ENCODE peak calls at places on chromosomes 5 and 9, in seven cellular contexts. D is tibial artery; Z is NCI-H774; L is stimulated activated CD4-positive, alpha-beta T cell treated with anti-CD3 and anti-CD28 coated beads, Interleukin-2, amount 100 ng/mL, for 24 hours; G is naive thymus-derived CD4-positive, alpha-beta T cell; T is stimulated activated CD8-positive, alpha-beta memory T cell treated with anti-CD3 and anti-CD28 coated beads, Interleukin-2, amount 100 ng/mL, for 1 hour; P is T-cell. J is an unnamed sample.

GRCh38 chr5:80239680-80240367 is 16.0 kb downstream of the SERINC5 start:
- DNase-seq in D (no peak), Z (no peak), L (no peak), G (no peak), T (no peak), P (no peak), J (no peak)

GRCh38 chr9:112858625-112859147 is 32.0 kb downstream of the SLC46A2 start:
- DNase-seq in D (peak), Z (no peak), L (no peak), G (no peak), T (no peak), P (no peak), J (no peak)

GRCh38 chr5:10695055-10695649 is 65.9 kb downstream of the DAP start:
- DNase-seq in D (peak), Z (peak), L (no peak), G (no peak), T (no peak), P (no peak), J (no peak)

GRCh38 chr9:96721303-96721702 is 56.6 kb downstream of the ZNF510 start:
- DNase-seq in D (no peak), Z (no peak), L (no peak), G (no peak), T (no peak), P (no peak), J (no peak)

GRCh38 chr9:123536455-123536868 is 180.5 kb downstream of the CRB2 start:
- DNase-seq in D (no peak), Z (no peak), L (no peak), G (no peak), T (no peak), P (no peak), J (no peak)

GRCh38 chr9:115930472-115930871 is 223.1 kb upstream of the PAPPA start:
- DNase-seq in D (no peak), Z (no peak), L (no peak), G (no peak), T (no peak), P (no peak), J (no peak)

GRCh38 chr5:138951091-138951985 is 76.2 kb upstream of the LRRTM2 start:
- DNase-seq in D (peak), Z (no peak), L (no peak), G (no peak), T (no peak), P (no peak), J (no peak)

GRCh38 chr5:15236911-15237508 is 263.0 kb upstream of the FBXL7 start:
- DNase-seq in D (no peak), Z (no peak), L (no peak), G (no peak), T (no peak), P (no peak), J (no peak)

GRCh38 chr9:119836036-119836435 is 466.8 kb upstream of the BRINP1 start:
- DNase-seq in D (no peak), Z (peak), L (no peak), G (no peak), T (no peak), P (no peak), J (no peak)

GRCh38 chr5:160272041-160272663 is 40.2 kb downstream of the CCNJL start:
- DNase-seq in D (no peak), Z (no peak), L (no peak), G (no peak), T (no peak), P (no peak), J (no peak)

GRCh38 chr5:154714271-154714986 is 40.7 kb upstream of the LARP1 start:
- DNase-seq in D (no peak), Z (peak), L (no peak), G (peak), T (no peak), P (no peak), J (no peak)

GRCh38 chr5:178606269-178606668 is 16.1 kb upstream of the COL23A1 start:
- DNase-seq in D (no peak), Z (no peak), L (no peak), G (no peak), T (no peak), P (no peak), J (no peak)

GRCh38 chr9:129273136-129273895 is 95.3 kb upstream of the IER5L start:
- DNase-seq in D (peak), Z (no peak), L (peak), G (no peak), T (no peak), P (no peak), J (no peak)

GRCh38 chr5:72178910-72179815 is 71.9 kb downstream of the MAP1B start:
- DNase-seq in D (peak), Z (no peak), L (no peak), G (no peak), T (no peak), P (no peak), J (no peak)

GRCh38 chr5:142680605-142681259 is 5.2 kb downstream of the FGF1 start:
- DNase-seq in D (no peak), Z (no peak), L (no peak), G (no peak), T (no peak), P (no peak), J (no peak)

GRCh38 chr5:113162770-113163169 is 186.2 kb downstream of the DCP2 start:
- DNase-seq in D (peak), Z (no peak), L (no peak), G (no peak), T (no peak), P (no peak), J (no peak)

GRCh38 chr5:148145916-148146315 is 22.4 kb upstream of the SPINK14 start:
- DNase-seq in D (no peak), Z (peak), L (no peak), G (no peak), T (no peak), P (no peak), J (no peak)

GRCh38 chr5:157920828-157921170 is 61.9 kb upstream of the CLINT1 start:
- DNase-seq in D (no peak), Z (no peak), L (no peak), G (no peak), T (no peak), P (no peak), J (no peak)

GRCh38 chr5:78972654-78973428 is 12.3 kb downstream of the ARSB start:
- DNase-seq in D (peak), Z (no peak), L (no peak), G (no peak), T (no peak), P (no peak), J (no peak)

GRCh38 chr5:67431191-67431590 is 234.6 kb upstream of the CD180 start:
- DNase-seq in D (no peak), Z (no peak), L (no peak), G (no peak), T (no peak), P (no peak), J (no peak)

GRCh38 chr9:86807577-86807976 is 139.7 kb downstream of the GAS1 start:
- DNase-seq in D (no peak), Z (no peak), L (no peak), G (no peak), T (no peak), P (no peak), J (no peak)

GRCh38 chr5:74386571-74387334 is 253.8 kb downstream of the ENC1 start:
- DNase-seq in D (no peak), Z (no peak), L (no peak), G (no peak), T (no peak), P (no peak), J (no peak)

GRCh38 chr5:69444127-69444754 is 29.3 kb downstream of the MARVELD2 start:
- DNase-seq in D (no peak), Z (no peak), L (no peak), G (no peak), T (no peak), P (no peak), J (no peak)

GRCh38 chr9:127283917-127284316 is 19.3 kb downstream of the GARNL3 start:
- DNase-seq in D (peak), Z (no peak), L (no peak), G (peak), T (no peak), P (peak), J (no peak)

GRCh38 chr5:75532190-75532589 is 20.5 kb downstream of the POLK start:
- DNase-seq in D (no peak), Z (no peak), L (no peak), G (no peak), T (no peak), P (no peak), J (no peak)

GRCh38 chr9:89431930-89432725 is 65.8 kb downstream of the SEMA4D start:
- DNase-seq in D (no peak), Z (no peak), L (no peak), G (no peak), T (no peak), P (no peak), J (no peak)

GRCh38 chr9:110919609-110920008 is 118.7 kb downstream of the LPAR1 start:
- DNase-seq in D (no peak), Z (no peak), L (no peak), G (no peak), T (no peak), P (no peak), J (no peak)